ENCODE peak calls at places on chromosomes 7 and 10, in eight cellular contexts. One of them, this sample, is unnamed.

GRCh38 chr10:24784923-24785322 is 61.2 kb upstream of the ARHGAP21 start:
- DNase-seq in sigmoid colon: no peak
- DNase-seq in prostate gland: no peak
- DNase-seq in BJ: no peak
- DNase-seq in astrocyte of the spinal cord: no peak
- DNase-seq in dorsolateral prefrontal cortex: no peak
- DNase-seq in cardiac muscle cell: no peak
- DNase-seq in DND-41: no peak
- DNase-seq in this sample: no peak

GRCh38 chr7:125059861-125060456 is 130.3 kb upstream of the POT1 start:
- DNase-seq in sigmoid colon: no peak
- DNase-seq in dorsolateral prefrontal cortex: no peak
- DNase-seq in BJ: no peak
- DNase-seq in DND-41: no peak
- DNase-seq in astrocyte of the spinal cord: peak
- DNase-seq in prostate gland: no peak
- DNase-seq in cardiac muscle cell: no peak
- DNase-seq in this sample: no peak

GRCh38 chr7:125605241-125605640 is 675.6 kb upstream of the POT1 start:
- DNase-seq in dorsolateral prefrontal cortex: no peak
- DNase-seq in prostate gland: no peak
- DNase-seq in DND-41: no peak
- DNase-seq in cardiac muscle cell: no peak
- DNase-seq in astrocyte of the spinal cord: peak
- DNase-seq in BJ: no peak
- DNase-seq in sigmoid colon: no peak
- DNase-seq in this sample: peak

GRCh38 chr7:4856336-4857056 is 5.3 kb downstream of the PAPOLB start:
- DNase-seq in astrocyte of the spinal cord: no peak
- DNase-seq in DND-41: no peak
- DNase-seq in BJ: no peak
- DNase-seq in dorsolateral prefrontal cortex: no peak
- DNase-seq in cardiac muscle cell: no peak
- DNase-seq in prostate gland: no peak
- DNase-seq in sigmoid colon: no peak
- DNase-seq in this sample: no peak

GRCh38 chr7:98225913-98226614 is 14.8 kb downstream of the BHLHA15 start:
- DNase-seq in BJ: no peak
- DNase-seq in sigmoid colon: no peak
- DNase-seq in cardiac muscle cell: no peak
- DNase-seq in DND-41: no peak
- DNase-seq in dorsolateral prefrontal cortex: no peak
- DNase-seq in astrocyte of the spinal cord: no peak
- DNase-seq in prostate gland: peak
- DNase-seq in this sample: no peak

GRCh38 chr7:37448057-37448636 is 517 bp downstream of the ELMO1 start:
- DNase-seq in dorsolateral prefrontal cortex: peak
- DNase-seq in astrocyte of the spinal cord: no peak
- DNase-seq in prostate gland: no peak
- DNase-seq in cardiac muscle cell: peak
- DNase-seq in sigmoid colon: peak
- DNase-seq in DND-41: peak
- DNase-seq in BJ: no peak
- DNase-seq in this sample: no peak

GRCh38 chr7:16347461-16348192 is 73.7 kb downstream of the CRPPA start:
- DNase-seq in dorsolateral prefrontal cortex: no peak
- DNase-seq in sigmoid colon: no peak
- DNase-seq in cardiac muscle cell: peak
- DNase-seq in astrocyte of the spinal cord: peak
- DNase-seq in prostate gland: no peak
- DNase-seq in DND-41: no peak
- DNase-seq in BJ: no peak
- DNase-seq in this sample: no peak

GRCh38 chr7:2921748-2922147 is 77.6 kb upstream of the GNA12 start:
- DNase-seq in BJ: no peak
- DNase-seq in astrocyte of the spinal cord: no peak
- DNase-seq in cardiac muscle cell: peak
- DNase-seq in prostate gland: no peak
- DNase-seq in DND-41: no peak
- DNase-seq in dorsolateral prefrontal cortex: no peak
- DNase-seq in sigmoid colon: no peak
- DNase-seq in this sample: no peak

GRCh38 chr10:89295597-89295996 is 6.2 kb upstream of the IFIT2 start:
- DNase-seq in sigmoid colon: no peak
- DNase-seq in prostate gland: no peak
- DNase-seq in astrocyte of the spinal cord: peak
- DNase-seq in BJ: peak
- DNase-seq in DND-41: no peak
- DNase-seq in dorsolateral prefrontal cortex: no peak
- DNase-seq in cardiac muscle cell: no peak
- DNase-seq in this sample: no peak

GRCh38 chr10:285216-285967 is 150.1 kb downstream of the ZMYND11 start:
- DNase-seq in BJ: no peak
- DNase-seq in cardiac muscle cell: no peak
- DNase-seq in dorsolateral prefrontal cortex: no peak
- DNase-seq in astrocyte of the spinal cord: no peak
- DNase-seq in prostate gland: no peak
- DNase-seq in sigmoid colon: peak
- DNase-seq in DND-41: no peak
- DNase-seq in this sample: no peak

GRCh38 chr10:581776-582330 is 107.6 kb downstream of the DIP2C start:
- DNase-seq in DND-41: no peak
- DNase-seq in BJ: no peak
- DNase-seq in dorsolateral prefrontal cortex: no peak
- DNase-seq in prostate gland: no peak
- DNase-seq in cardiac muscle cell: no peak
- DNase-seq in sigmoid colon: no peak
- DNase-seq in astrocyte of the spinal cord: no peak
- DNase-seq in this sample: no peak

GRCh38 chr10:22816298-22816653 is 101.9 kb upstream of the PIP4K2A start:
- DNase-seq in BJ: peak
- DNase-seq in astrocyte of the spinal cord: peak
- DNase-seq in prostate gland: no peak
- DNase-seq in DND-41: no peak
- DNase-seq in dorsolateral prefrontal cortex: no peak
- DNase-seq in cardiac muscle cell: no peak
- DNase-seq in sigmoid colon: no peak
- DNase-seq in this sample: peak

GRCh38 chr7:148395292-148395691 is 195.3 kb upstream of the C7orf33 start:
- DNase-seq in DND-41: no peak
- DNase-seq in sigmoid colon: no peak
- DNase-seq in dorsolateral prefrontal cortex: no peak
- DNase-seq in prostate gland: no peak
- DNase-seq in cardiac muscle cell: peak
- DNase-seq in BJ: no peak
- DNase-seq in astrocyte of the spinal cord: peak
- DNase-seq in this sample: no peak

GRCh38 chr7:494906-495305 is 24.7 kb downstream of the PDGFA start:
- DNase-seq in sigmoid colon: peak
- DNase-seq in DND-41: no peak
- DNase-seq in prostate gland: no peak
- DNase-seq in BJ: no peak
- DNase-seq in cardiac muscle cell: no peak
- DNase-seq in astrocyte of the spinal cord: no peak
- DNase-seq in dorsolateral prefrontal cortex: no peak
- DNase-seq in this sample: no peak

GRCh38 chr7:39810204-39810642 is 139.8 kb upstream of the CDK13 start:
- DNase-seq in cardiac muscle cell: no peak
- DNase-seq in sigmoid colon: no peak
- DNase-seq in dorsolateral prefrontal cortex: no peak
- DNase-seq in BJ: no peak
- DNase-seq in DND-41: no peak
- DNase-seq in prostate gland: no peak
- DNase-seq in astrocyte of the spinal cord: no peak
- DNase-seq in this sample: no peak

GRCh38 chr7:29811597-29811996 is 5.3 kb downstream of the WIPF3 start:
- DNase-seq in DND-41: no peak
- DNase-seq in cardiac muscle cell: no peak
- DNase-seq in sigmoid colon: no peak
- DNase-seq in dorsolateral prefrontal cortex: no peak
- DNase-seq in astrocyte of the spinal cord: no peak
- DNase-seq in prostate gland: no peak
- DNase-seq in BJ: no peak
- DNase-seq in this sample: no peak

GRCh38 chr7:140478361-140479061 is 794 bp downstream of the MKRN1 start:
- DNase-seq in DND-41: peak
- DNase-seq in cardiac muscle cell: peak
- DNase-seq in sigmoid colon: peak
- DNase-seq in astrocyte of the spinal cord: peak
- DNase-seq in prostate gland: peak
- DNase-seq in BJ: no peak
- DNase-seq in dorsolateral prefrontal cortex: peak
- DNase-seq in this sample: no peak

GRCh38 chr7:5424689-5425506 is 1.3 kb upstream of the TNRC18 start:
- DNase-seq in DND-41: peak
- DNase-seq in cardiac muscle cell: peak
- DNase-seq in astrocyte of the spinal cord: peak
- DNase-seq in BJ: no peak
- DNase-seq in sigmoid colon: peak
- DNase-seq in prostate gland: peak
- DNase-seq in dorsolateral prefrontal cortex: no peak
- DNase-seq in this sample: no peak

GRCh38 chr7:138383166-138383565 is 76.9 kb upstream of the TRIM24 start:
- DNase-seq in DND-41: no peak
- DNase-seq in sigmoid colon: no peak
- DNase-seq in cardiac muscle cell: no peak
- DNase-seq in astrocyte of the spinal cord: no peak
- DNase-seq in dorsolateral prefrontal cortex: no peak
- DNase-seq in prostate gland: no peak
- DNase-seq in BJ: no peak
- DNase-seq in this sample: no peak

GRCh38 chr7:27804139-27804538 is 64.2 kb downstream of the TAX1BP1 start:
- DNase-seq in sigmoid colon: no peak
- DNase-seq in DND-41: no peak
- DNase-seq in prostate gland: no peak
- DNase-seq in BJ: no peak
- DNase-seq in dorsolateral prefrontal cortex: no peak
- DNase-seq in astrocyte of the spinal cord: no peak
- DNase-seq in cardiac muscle cell: no peak
- DNase-seq in this sample: no peak

GRCh38 chr10:3995302-3996210 is 210.5 kb upstream of the KLF6 start:
- DNase-seq in sigmoid colon: no peak
- DNase-seq in dorsolateral prefrontal cortex: no peak
- DNase-seq in astrocyte of the spinal cord: peak
- DNase-seq in cardiac muscle cell: no peak
- DNase-seq in prostate gland: no peak
- DNase-seq in BJ: peak
- DNase-seq in DND-41: no peak
- DNase-seq in this sample: no peak

GRCh38 chr7:101923276-101923985 is 106.0 kb downstream of the CUX1 start:
- DNase-seq in BJ: peak
- DNase-seq in sigmoid colon: peak
- DNase-seq in dorsolateral prefrontal cortex: no peak
- DNase-seq in prostate gland: no peak
- DNase-seq in astrocyte of the spinal cord: no peak
- DNase-seq in DND-41: no peak
- DNase-seq in cardiac muscle cell: no peak
- DNase-seq in this sample: no peak

GRCh38 chr10:62554632-62555199 is 180.5 kb downstream of the ZNF365 start:
- DNase-seq in cardiac muscle cell: peak
- DNase-seq in DND-41: peak
- DNase-seq in sigmoid colon: no peak
- DNase-seq in prostate gland: no peak
- DNase-seq in astrocyte of the spinal cord: peak
- DNase-seq in BJ: peak
- DNase-seq in dorsolateral prefrontal cortex: no peak
- DNase-seq in this sample: no peak
- TF ChIP-seq CTCF in cardiac muscle cell: peak
- TF ChIP-seq CTCF in DND-41: peak
- TF ChIP-seq CTCF in sigmoid colon: no peak
- TF ChIP-seq CTCF in prostate gland: no peak
- TF ChIP-seq CTCF in astrocyte of the spinal cord: peak
- TF ChIP-seq CTCF in BJ: peak
- TF ChIP-seq CTCF in dorsolateral prefrontal cortex: peak
- TF ChIP-seq CTCF in this sample: peak

GRCh38 chr10:50416181-50416824 is 165.0 kb upstream of the ASAH2 start:
- DNase-seq in DND-41: no peak
- DNase-seq in BJ: no peak
- DNase-seq in cardiac muscle cell: no peak
- DNase-seq in dorsolateral prefrontal cortex: no peak
- DNase-seq in prostate gland: no peak
- DNase-seq in sigmoid colon: no peak
- DNase-seq in astrocyte of the spinal cord: no peak
- DNase-seq in this sample: no peak
- H3K4me3 ChIP-seq in DND-41: no peak
- H3K4me3 ChIP-seq in BJ: no peak
- H3K4me3 ChIP-seq in cardiac muscle cell: no peak
- H3K4me3 ChIP-seq in dorsolateral prefrontal cortex: peak
- H3K4me3 ChIP-seq in prostate gland: no peak
- H3K4me3 ChIP-seq in sigmoid colon: no peak
- H3K4me3 ChIP-seq in astrocyte of the spinal cord: no peak
- H3K4me3 ChIP-seq in this sample: peak

DNA sequence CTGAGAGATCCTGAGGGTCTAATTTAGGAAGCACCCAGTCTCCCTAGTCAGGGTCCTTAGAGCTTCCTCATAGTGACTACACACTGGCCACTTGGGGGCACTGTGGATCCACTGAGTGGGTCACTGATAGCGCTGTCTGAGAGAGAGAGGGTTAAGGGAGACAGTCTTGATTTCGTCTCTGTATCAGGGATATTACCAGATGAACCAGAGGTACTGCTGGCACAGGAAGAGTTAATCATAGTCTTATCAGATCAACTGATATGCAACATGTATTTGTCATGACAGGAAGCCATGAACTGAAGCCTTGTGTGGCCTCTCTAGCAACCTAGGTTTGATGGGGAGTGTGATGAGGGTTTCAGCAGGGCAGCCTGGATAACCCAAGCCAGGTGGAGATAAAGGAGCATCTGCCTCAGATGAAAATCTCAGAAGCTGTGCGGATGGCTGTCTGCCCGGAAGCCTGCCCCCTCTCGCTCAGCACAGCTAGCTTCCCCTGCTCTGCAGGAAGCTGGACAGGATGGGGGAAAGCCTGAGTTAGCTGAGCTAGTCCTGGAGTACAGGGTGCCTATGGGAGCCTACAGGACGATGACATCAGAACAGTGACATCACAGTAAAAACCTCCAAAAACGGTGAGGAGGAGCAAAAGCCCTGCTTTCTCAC is 214.0 kb upstream of the PRSS1 start:
- DNase-seq in astrocyte of the spinal cord: peak
- DNase-seq in dorsolateral prefrontal cortex: peak
- DNase-seq in prostate gland: no peak
- DNase-seq in sigmoid colon: no peak
- DNase-seq in BJ: peak
- DNase-seq in DND-41: peak
- DNase-seq in cardiac muscle cell: peak
- DNase-seq in this sample: no peak
- TF ChIP-seq CTCF in astrocyte of the spinal cord: peak
- TF ChIP-seq CTCF in dorsolateral prefrontal cortex: peak
- TF ChIP-seq CTCF in prostate gland: peak
- TF ChIP-seq CTCF in sigmoid colon: no peak
- TF ChIP-seq CTCF in BJ: peak
- TF ChIP-seq CTCF in DND-41: peak
- TF ChIP-seq CTCF in cardiac muscle cell: peak
- TF ChIP-seq CTCF in this sample: peak

DNA sequence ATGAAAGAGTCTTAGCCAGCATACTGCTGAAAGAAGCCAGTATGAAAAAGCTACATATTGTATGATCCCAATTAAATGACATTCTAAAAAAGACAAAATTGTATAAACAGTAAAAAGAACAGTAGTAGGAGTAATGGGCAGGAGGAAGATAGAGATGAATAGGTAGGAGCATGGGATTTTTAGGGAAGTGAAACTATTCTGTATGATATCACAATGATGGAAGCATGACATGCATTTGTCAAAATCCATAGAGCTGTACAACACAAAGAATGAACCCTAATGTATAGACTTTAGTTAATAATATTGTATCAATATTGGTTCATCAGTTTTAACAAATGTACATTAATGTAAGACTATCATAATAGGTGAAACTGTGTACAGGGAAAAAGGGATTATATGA is 147.9 kb downstream of the IMMP2L start:
- DNase-seq in astrocyte of the spinal cord: no peak
- DNase-seq in DND-41: no peak
- DNase-seq in prostate gland: no peak
- DNase-seq in BJ: no peak
- DNase-seq in cardiac muscle cell: no peak
- DNase-seq in sigmoid colon: no peak
- DNase-seq in dorsolateral prefrontal cortex: no peak
- DNase-seq in this sample: no peak
- H3K4me3 ChIP-seq in astrocyte of the spinal cord: no peak
- H3K4me3 ChIP-seq in DND-41: no peak
- H3K4me3 ChIP-seq in prostate gland: no peak
- H3K4me3 ChIP-seq in BJ: no peak
- H3K4me3 ChIP-seq in cardiac muscle cell: no peak
- H3K4me3 ChIP-seq in sigmoid colon: no peak
- H3K4me3 ChIP-seq in dorsolateral prefrontal cortex: no peak
- H3K4me3 ChIP-seq in this sample: no peak